ENCODE peak calls at places on chromosomes 5 and 9, in nine cellular contexts. L is naive thymus-derived CD4-positive, alpha-beta T cell; V is fibroblast of lung; S is lung; B is aorta; M is IMR-90; K is cardiac muscle cell; R is prostate gland; I is mucosa of descending colon. U is an unnamed sample. For H3K4me1, the result is how much of the 10 kb centered on the place peaks cover.

GRCh38 chr9:137804908-137805356 is 72.7 kb upstream of the CACNA1B start:
- DNase-seq in K (no peak), I (no peak), S (no peak), L (no peak), B (no peak), M (peak), V (peak), R (no peak), U (no peak)

GRCh38 chr9:69502671-69503301 is 169.4 kb downstream of the APBA1 start:
- DNase-seq in V (peak), I (no peak), S (no peak), L (no peak), R (no peak), M (peak), B (no peak), K (peak), U (no peak)

GRCh38 chr9:116855881-116856662 is 169.0 kb downstream of the TRIM32 start:
- DNase-seq in B (no peak), V (peak), S (no peak), L (no peak), R (peak), I (no peak), M (no peak), K (peak), U (no peak)

GRCh38 chr5:33102551-33102950 is 338.2 kb upstream of the TARS1 start:
- DNase-seq in M (peak), R (no peak), V (peak), L (no peak), B (no peak), S (no peak), K (no peak), I (no peak), U (no peak)

GRCh38 chr5:134082264-134082992 is 32.1 kb upstream of the TCF7 start:
- DNase-seq in K (no peak), R (no peak), V (peak), L (no peak), S (no peak), B (no peak), M (no peak), I (no peak), U (no peak)

GRCh38 chr5:178661836-178662540 is 35.1 kb upstream of the CLK4 start:
- DNase-seq in R (no peak), M (no peak), S (no peak), K (no peak), L (no peak), B (no peak), V (no peak), I (no peak), U (no peak)

GRCh38 chr5:88732181-88732633 is 150.8 kb downstream of the MEF2C start:
- DNase-seq in K (peak), I (peak), B (peak), V (peak), R (no peak), L (no peak), M (no peak), S (no peak), U (no peak)

GRCh38 chr9:70962761-70963445 is 158.5 kb downstream of the TRPM3 start:
- DNase-seq in K (peak), L (no peak), I (no peak), S (no peak), B (no peak), R (no peak), M (peak), V (peak), U (no peak)

GRCh38 chr5:105947461-105947860 is 1723.3 kb downstream of the EFNA5 start:
- DNase-seq in L (no peak), S (no peak), V (no peak), R (no peak), M (no peak), K (no peak), B (no peak), I (no peak), U (no peak)

GRCh38 chr9:13962006-13962405 is 351.9 kb downstream of the NFIB start:
- DNase-seq in B (no peak), L (no peak), K (peak), I (no peak), V (no peak), R (no peak), S (no peak), M (no peak), U (no peak)

GRCh38 chr5:115551415-115551814 is 6.8 kb upstream of the FEM1C start:
- DNase-seq in V (no peak), M (no peak), K (no peak), I (peak), S (no peak), B (no peak), L (no peak), R (no peak), U (no peak)

GRCh38 chr9:135759676-135760300 is 57.8 kb downstream of the KCNT1 start:
- DNase-seq in K (no peak), V (no peak), M (no peak), I (no peak), B (no peak), L (no peak), S (no peak), R (no peak), U (no peak)
- H3K4me1 ChIP-seq in K (under half), V (under half), M (under half), I (under half), B (under half), L (under half), S (under half), R (under half), U (under half)

GRCh38 chr5:50744761-50745160 is 78.3 kb downstream of the PARP8 start:
- DNase-seq in I (no peak), R (no peak), S (no peak), L (no peak), K (peak), M (peak), B (no peak), V (peak), U (no peak)
- H3K4me3 ChIP-seq in I (no peak), R (peak), S (no peak), L (peak), K (no peak), M (peak), B (peak), V (peak), U (peak)

DNA sequence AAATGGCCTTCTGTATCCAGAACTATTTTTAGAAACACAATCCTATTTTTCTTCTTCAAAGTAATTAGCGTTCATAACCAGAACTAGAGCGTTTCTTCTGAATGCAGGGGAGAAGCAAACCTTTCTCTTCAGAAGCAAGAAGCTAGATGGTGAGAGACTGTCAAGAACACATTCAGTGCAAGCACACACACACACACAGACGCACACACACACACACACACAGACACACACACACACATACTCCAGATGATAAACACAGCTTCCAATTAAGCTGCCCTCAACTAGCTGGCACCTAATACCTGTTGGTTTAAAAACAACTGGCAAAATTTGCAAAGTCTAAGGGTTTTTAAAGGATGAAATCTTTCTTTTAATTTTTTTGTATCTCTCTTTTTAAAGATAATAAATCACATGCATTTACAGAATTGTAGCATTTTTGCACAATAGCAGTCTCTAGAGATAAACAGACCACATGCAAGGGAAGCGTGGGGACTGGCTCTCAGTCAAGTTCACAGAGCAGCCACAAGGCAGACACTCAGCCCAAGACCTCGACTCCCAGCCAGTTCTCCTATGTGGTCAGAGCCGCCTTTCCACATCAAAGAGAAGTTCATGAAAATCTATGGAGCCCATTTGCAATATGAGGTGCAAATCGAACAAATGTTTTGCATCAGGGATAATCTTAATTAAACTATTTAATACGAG is 138.5 kb downstream of the TTLL11 start:
- DNase-seq in I (no peak), M (peak), L (no peak), B (no peak), V (peak), S (peak), R (no peak), K (peak), U (no peak)
- H3K4me1 ChIP-seq in I (under half), M (under half), L (under half), B (under half), V (under half), S (under half), R (under half), K (under half), U (under half)

DNA sequence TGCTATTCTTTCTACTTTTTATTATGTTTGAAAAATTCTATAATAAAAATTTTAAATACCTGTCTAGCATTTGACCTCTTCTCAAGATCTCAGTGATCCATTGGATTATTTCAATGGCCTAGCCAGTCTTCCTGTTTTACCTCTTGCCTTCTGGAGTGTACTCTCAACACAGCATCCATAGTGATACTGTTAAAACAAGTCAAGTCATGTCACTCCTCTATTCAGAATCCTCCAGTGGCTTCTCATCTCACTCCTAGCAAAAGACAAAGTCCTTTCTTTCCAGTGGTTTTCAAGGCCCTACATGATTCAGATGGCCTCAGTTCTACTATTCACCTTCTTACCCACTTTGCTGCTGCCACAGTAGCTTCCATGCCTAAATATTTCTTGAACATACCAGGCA is 1.8 kb downstream of the MARVELD2 start:
- DNase-seq in S (no peak), L (no peak), R (no peak), M (no peak), V (no peak), B (no peak), I (no peak), K (no peak), U (no peak)
- H3K4me3 ChIP-seq in S (no peak), L (no peak), R (no peak), M (no peak), V (no peak), B (no peak), I (no peak), K (no peak), U (no peak)